ENCODE peak calls at places on chromosomes 5 and 9, in ten cellular contexts. P is posterior cingulate gyrus; S is aorta; Z is COLO829; C is ELR; B is nucleus accumbens; F is CD4-positive, alpha-beta memory T cell; X is NCI-H226; L is HCEC 1CT; D is pulmonary artery endothelial cell. K is an unnamed sample.

GRCh38 chr5:81397169-81397568 is 3.2 kb upstream of the ACOT12 start:
- DNase-seq in B (no peak), S (no peak), Z (no peak), D (no peak), F (no peak), C (peak), X (no peak), P (peak), L (peak), K (no peak)

GRCh38 chr5:36619012-36619635 is 12.7 kb downstream of the SLC1A3 start:
- DNase-seq in F (no peak), Z (no peak), S (no peak), P (no peak), D (no peak), X (peak), L (no peak), C (no peak), B (no peak), K (no peak)

GRCh38 chr9:107738789-107739188 is 249.2 kb upstream of the KLF4 start:
- DNase-seq in P (no peak), Z (no peak), C (peak), B (no peak), S (no peak), F (no peak), X (no peak), L (peak), D (no peak), K (no peak)

GRCh38 chr5:94440015-94440414 is 178.4 kb downstream of the KIAA0825 start:
- DNase-seq in X (no peak), P (no peak), D (no peak), C (no peak), L (no peak), S (no peak), B (no peak), F (no peak), Z (no peak), K (no peak)

GRCh38 chr9:135341612-135342169 is 137.9 kb upstream of the PPP1R26 start:
- DNase-seq in Z (no peak), P (no peak), B (no peak), F (no peak), X (no peak), S (peak), C (no peak), D (no peak), L (no peak), K (no peak)

GRCh38 chr5:6899215-6899614 is 186.0 kb downstream of the TENT4A start:
- DNase-seq in F (no peak), L (no peak), C (no peak), Z (peak), D (no peak), P (no peak), S (no peak), B (no peak), X (no peak), K (no peak)

GRCh38 chr9:80571953-80572352 is 1000.2 kb downstream of the TLE4 start:
- DNase-seq in X (no peak), L (no peak), C (no peak), S (no peak), Z (no peak), B (no peak), F (no peak), D (no peak), P (no peak), K (no peak)

GRCh38 chr5:176886336-176887251 is 12.6 kb downstream of the HK3 start:
- DNase-seq in Z (no peak), P (no peak), F (no peak), B (no peak), C (no peak), X (no peak), D (no peak), L (no peak), S (no peak), K (no peak)

GRCh38 chr9:84668204-84669007 is 1.1 kb upstream of the NTRK2 start:
- DNase-seq in S (peak), Z (peak), B (peak), D (peak), C (peak), F (no peak), X (peak), P (peak), L (no peak), K (peak)

GRCh38 chr5:163478126-163478981 is 17.9 kb downstream of the HMMR start:
- DNase-seq in Z (no peak), X (peak), L (peak), C (peak), D (no peak), P (no peak), B (no peak), F (no peak), S (no peak), K (no peak)